ENCODE peak calls at places on chromosome 16, in four cellular contexts. One of them, this sample, is unnamed.

GRCh38 chr16:1300664-1301476 is 8.6 kb upstream of the UBE2I start:
- DNase-seq in hepatocyte: peak
- DNase-seq in HCT116: no peak
- DNase-seq in OCI-LY7: peak
- DNase-seq in this sample: peak

GRCh38 chr16:17776888-17777287 is 306.1 kb upstream of the XYLT1 start:
- DNase-seq in hepatocyte: no peak
- DNase-seq in HCT116: no peak
- DNase-seq in OCI-LY7: no peak
- DNase-seq in this sample: peak

GRCh38 chr16:23948949-23949392 is 113.2 kb downstream of the PRKCB start:
- DNase-seq in hepatocyte: no peak
- DNase-seq in HCT116: no peak
- DNase-seq in OCI-LY7: no peak
- DNase-seq in this sample: no peak

GRCh38 chr16:27225536-27226360 is 22.4 kb downstream of the KDM8 start:
- DNase-seq in hepatocyte: peak
- DNase-seq in HCT116: no peak
- DNase-seq in OCI-LY7: peak
- DNase-seq in this sample: no peak

GRCh38 chr16:74740795-74741304 is 33.8 kb downstream of the FA2H start:
- DNase-seq in hepatocyte: no peak
- DNase-seq in HCT116: peak
- DNase-seq in OCI-LY7: no peak
- DNase-seq in this sample: peak

GRCh38 chr16:89017956-89018604 is 41.1 kb upstream of the CBFA2T3 start:
- DNase-seq in hepatocyte: no peak
- DNase-seq in HCT116: no peak
- DNase-seq in OCI-LY7: no peak
- DNase-seq in this sample: peak

GRCh38 chr16:75003931-75004330 is 5.1 kb downstream of the ZNRF1 start:
- DNase-seq in hepatocyte: no peak
- DNase-seq in HCT116: no peak
- DNase-seq in OCI-LY7: no peak
- DNase-seq in this sample: no peak

GRCh38 chr16:67562526-67562917 is at the start of gene CTCF:
- DNase-seq in hepatocyte: peak
- DNase-seq in HCT116: peak
- DNase-seq in OCI-LY7: peak
- DNase-seq in this sample: peak

GRCh38 chr16:719815-720506 is 985 bp upstream of the ANTKMT start:
- DNase-seq in hepatocyte: no peak
- DNase-seq in HCT116: no peak
- DNase-seq in OCI-LY7: peak
- DNase-seq in this sample: peak

GRCh38 chr16:70777973-70778406 is 23.0 kb downstream of the VAC14 start:
- DNase-seq in hepatocyte: no peak
- DNase-seq in HCT116: no peak
- DNase-seq in OCI-LY7: no peak
- DNase-seq in this sample: peak

GRCh38 chr16:58393138-58393504 is 850 bp downstream of the GINS3 start:
- DNase-seq in hepatocyte: no peak
- DNase-seq in HCT116: no peak
- DNase-seq in OCI-LY7: peak
- DNase-seq in this sample: peak

GRCh38 chr16:58389724-58390123 is 2.5 kb upstream of the GINS3 start:
- DNase-seq in hepatocyte: no peak
- DNase-seq in HCT116: no peak
- DNase-seq in OCI-LY7: no peak
- DNase-seq in this sample: no peak

DNA sequence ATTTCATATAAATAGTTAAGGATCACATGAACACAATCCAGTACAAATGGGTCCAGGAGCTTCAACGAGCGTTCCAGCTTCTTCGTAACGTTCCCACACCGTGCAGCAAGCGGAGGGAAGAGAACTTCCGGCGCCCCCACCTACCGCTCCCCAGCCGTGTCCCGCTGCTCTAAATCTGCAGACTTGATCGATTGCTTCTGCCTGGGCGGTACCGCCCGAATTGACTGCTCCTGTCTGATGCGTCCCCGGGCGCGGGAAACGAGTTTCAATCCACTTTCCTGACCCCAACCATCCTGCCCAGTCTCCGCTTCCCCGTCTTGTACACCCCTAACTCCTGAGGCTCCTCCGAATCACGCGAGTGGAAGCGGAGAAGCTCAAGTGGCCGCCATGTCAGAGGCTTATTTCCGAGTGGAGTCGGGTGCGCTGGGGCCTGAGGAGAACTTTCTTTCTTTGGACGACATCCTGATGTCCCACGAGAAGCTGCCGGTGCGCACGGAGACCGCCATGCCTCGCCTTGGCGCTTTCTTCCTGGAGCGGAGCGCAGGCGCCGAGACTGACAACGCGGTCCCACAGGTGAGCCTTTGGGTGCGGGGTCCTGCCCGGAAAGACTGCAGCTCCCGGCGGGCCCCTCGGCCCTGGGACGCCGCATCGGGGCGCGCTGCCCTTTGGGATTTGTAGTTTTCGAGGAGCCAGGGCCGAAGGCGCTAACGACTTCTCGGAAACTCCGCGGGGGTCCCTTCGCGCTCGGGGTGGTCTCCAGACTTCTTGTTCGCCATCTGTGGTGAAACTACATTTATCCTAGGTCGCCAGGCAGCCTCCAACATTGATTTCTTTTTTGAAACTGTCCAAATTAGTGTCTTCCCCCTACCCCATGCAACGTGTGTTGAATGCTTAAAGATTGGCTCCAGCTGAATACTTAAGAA is at the start of gene GINS3:
- DNase-seq in hepatocyte: peak
- DNase-seq in HCT116: peak
- DNase-seq in OCI-LY7: peak
- DNase-seq in this sample: peak
- H2AFZ ChIP-seq in hepatocyte: peak
- H2AFZ ChIP-seq in HCT116: peak
- H2AFZ ChIP-seq in OCI-LY7: peak
- H2AFZ ChIP-seq in this sample: peak

DNA sequence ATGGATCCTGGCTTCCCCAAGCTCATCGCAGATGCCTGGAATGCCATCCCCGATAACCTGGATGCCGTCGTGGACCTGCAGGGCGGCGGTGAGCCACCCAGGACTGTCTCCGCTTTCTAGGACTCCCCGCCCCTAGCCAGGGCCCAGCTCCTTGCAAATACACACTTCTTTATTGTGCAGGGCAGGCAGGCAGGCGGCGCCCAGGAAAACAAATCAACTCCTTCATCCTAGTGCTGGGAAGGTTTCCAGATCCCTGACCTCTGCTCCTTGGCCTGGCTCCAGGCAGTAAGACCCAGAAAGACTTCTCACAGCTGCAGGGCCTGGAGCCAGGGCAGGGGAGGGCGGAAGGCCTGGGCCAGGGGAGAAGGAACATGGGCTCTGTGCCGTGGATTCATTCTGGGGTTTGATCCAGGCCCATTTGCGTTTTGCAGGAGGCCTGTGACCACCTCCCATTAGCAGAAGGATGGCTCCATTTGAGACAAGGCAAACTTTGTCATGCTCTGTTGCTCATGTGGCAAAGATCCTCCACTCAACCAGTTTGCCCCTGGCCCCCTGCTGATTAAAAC is 6.0 kb upstream of the LPCAT2 start:
- DNase-seq in hepatocyte: peak
- DNase-seq in HCT116: peak
- DNase-seq in OCI-LY7: no peak
- DNase-seq in this sample: peak
- H3K27ac ChIP-seq in hepatocyte: peak
- H3K27ac ChIP-seq in HCT116: no peak
- H3K27ac ChIP-seq in OCI-LY7: no peak
- H3K27ac ChIP-seq in this sample: peak

DNA sequence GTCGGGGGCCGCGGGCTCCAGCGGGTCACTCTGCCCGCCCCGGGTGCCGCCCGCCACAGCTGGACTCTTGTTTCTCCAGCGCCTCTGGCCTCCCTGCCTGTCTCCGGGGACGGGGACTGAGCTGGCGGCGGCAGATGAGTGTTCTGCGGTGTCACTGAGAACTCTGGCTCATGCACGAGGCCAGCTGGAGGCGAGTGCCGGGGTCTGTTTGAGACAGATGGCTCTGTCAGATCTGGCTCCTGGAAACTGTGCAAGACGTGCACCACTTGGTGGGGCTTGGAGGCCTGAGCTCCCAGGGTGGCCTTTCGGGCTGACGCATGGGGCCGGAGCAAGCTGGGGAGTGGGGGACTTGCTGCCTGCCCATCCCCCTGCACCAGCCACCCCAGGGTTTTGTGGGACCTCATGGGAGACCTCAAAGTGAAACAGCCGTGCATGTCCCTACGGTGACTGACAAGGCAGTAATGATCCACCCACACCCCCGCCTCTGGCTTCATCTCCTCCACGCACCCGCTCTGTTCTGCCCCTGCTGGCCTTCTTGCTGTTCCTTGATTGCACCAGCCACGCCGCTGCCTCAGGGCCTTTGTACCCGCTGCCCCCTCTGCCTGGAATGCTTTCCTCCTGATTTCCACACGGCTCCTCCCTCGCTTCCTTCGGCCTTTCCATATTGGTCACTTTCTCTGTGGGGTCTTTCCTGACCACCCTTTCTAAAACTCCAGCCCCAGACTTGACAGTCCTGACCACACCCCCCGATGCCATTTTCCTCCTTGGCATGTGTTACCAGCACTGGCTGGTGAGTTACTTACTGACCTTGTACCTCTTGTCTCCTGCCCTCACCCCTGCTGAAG is 174.9 kb upstream of the CIBAR2 start:
- DNase-seq in hepatocyte: no peak
- DNase-seq in HCT116: no peak
- DNase-seq in OCI-LY7: no peak
- DNase-seq in this sample: peak
- TF ChIP-seq EZH2phosphoT487 in hepatocyte: no peak
- TF ChIP-seq EZH2phosphoT487 in HCT116: no peak
- TF ChIP-seq EZH2phosphoT487 in OCI-LY7: no peak
- TF ChIP-seq EZH2phosphoT487 in this sample: no peak

GRCh38 chr16:30987581-30988190 is 2.7 kb downstream of the HSD3B7 start:
- DNase-seq in hepatocyte: no peak
- DNase-seq in HCT116: no peak
- DNase-seq in OCI-LY7: no peak
- DNase-seq in this sample: no peak
- H2AFZ ChIP-seq in hepatocyte: no peak
- H2AFZ ChIP-seq in HCT116: no peak
- H2AFZ ChIP-seq in OCI-LY7: no peak
- H2AFZ ChIP-seq in this sample: no peak

GRCh38 chr16:86517033-86517432 is 6.7 kb downstream of the FOXF1 start:
- DNase-seq in hepatocyte: no peak
- DNase-seq in HCT116: no peak
- DNase-seq in OCI-LY7: no peak
- DNase-seq in this sample: no peak
- H3K27ac ChIP-seq in hepatocyte: peak
- H3K27ac ChIP-seq in HCT116: no peak
- H3K27ac ChIP-seq in OCI-LY7: no peak
- H3K27ac ChIP-seq in this sample: no peak

GRCh38 chr16:87048038-87048743 is 269.0 kb downstream of the C16orf95 start:
- DNase-seq in hepatocyte: no peak
- DNase-seq in HCT116: no peak
- DNase-seq in OCI-LY7: no peak
- DNase-seq in this sample: no peak

GRCh38 chr16:87047221-87048037 is 269.8 kb downstream of the C16orf95 start:
- DNase-seq in hepatocyte: no peak
- DNase-seq in HCT116: no peak
- DNase-seq in OCI-LY7: no peak
- DNase-seq in this sample: no peak

GRCh38 chr16:87052506-87052905 is 264.7 kb downstream of the C16orf95 start:
- DNase-seq in hepatocyte: no peak
- DNase-seq in HCT116: no peak
- DNase-seq in OCI-LY7: no peak
- DNase-seq in this sample: peak

GRCh38 chr16:87051526-87052320 is 265.5 kb downstream of the C16orf95 start:
- DNase-seq in hepatocyte: no peak
- DNase-seq in HCT116: no peak
- DNase-seq in OCI-LY7: no peak
- DNase-seq in this sample: no peak

DNA sequence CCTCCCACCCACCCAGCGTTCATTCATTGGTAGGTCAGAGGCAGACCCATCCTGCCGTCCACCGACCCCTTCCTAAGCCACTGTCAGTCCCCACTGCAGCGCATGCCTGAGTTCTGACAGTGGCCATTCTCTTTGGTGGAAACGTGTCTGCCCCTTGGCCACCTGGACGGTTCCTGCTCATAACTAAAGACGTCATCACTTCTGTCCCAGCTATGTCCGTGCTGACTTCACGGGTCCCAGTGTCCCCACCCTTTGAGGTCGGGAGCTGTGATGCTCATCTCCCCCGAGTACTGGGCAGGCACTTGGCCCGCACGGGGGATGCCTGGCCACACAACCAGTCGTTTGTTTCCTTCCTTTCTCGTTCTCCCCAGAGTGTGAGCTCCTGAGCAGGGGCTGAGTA is 267.1 kb downstream of the C16orf95 start:
- DNase-seq in hepatocyte: no peak
- DNase-seq in HCT116: no peak
- DNase-seq in OCI-LY7: no peak
- DNase-seq in this sample: no peak
- TF ChIP-seq EZH2phosphoT487 in hepatocyte: no peak
- TF ChIP-seq EZH2phosphoT487 in HCT116: no peak
- TF ChIP-seq EZH2phosphoT487 in OCI-LY7: no peak
- TF ChIP-seq EZH2phosphoT487 in this sample: no peak

GRCh38 chr16:15946257-15947044 is 3.0 kb upstream of the ABCC1 start:
- DNase-seq in hepatocyte: peak
- DNase-seq in HCT116: no peak
- DNase-seq in OCI-LY7: no peak
- DNase-seq in this sample: peak
- H2AFZ ChIP-seq in hepatocyte: no peak
- H2AFZ ChIP-seq in HCT116: peak
- H2AFZ ChIP-seq in OCI-LY7: no peak
- H2AFZ ChIP-seq in this sample: peak

GRCh38 chr16:72646615-72647014 is 401.3 kb downstream of the ZFHX3 start:
- DNase-seq in hepatocyte: no peak
- DNase-seq in HCT116: no peak
- DNase-seq in OCI-LY7: peak
- DNase-seq in this sample: peak
- H3K27ac ChIP-seq in hepatocyte: no peak
- H3K27ac ChIP-seq in HCT116: no peak
- H3K27ac ChIP-seq in OCI-LY7: no peak
- H3K27ac ChIP-seq in this sample: no peak

DNA sequence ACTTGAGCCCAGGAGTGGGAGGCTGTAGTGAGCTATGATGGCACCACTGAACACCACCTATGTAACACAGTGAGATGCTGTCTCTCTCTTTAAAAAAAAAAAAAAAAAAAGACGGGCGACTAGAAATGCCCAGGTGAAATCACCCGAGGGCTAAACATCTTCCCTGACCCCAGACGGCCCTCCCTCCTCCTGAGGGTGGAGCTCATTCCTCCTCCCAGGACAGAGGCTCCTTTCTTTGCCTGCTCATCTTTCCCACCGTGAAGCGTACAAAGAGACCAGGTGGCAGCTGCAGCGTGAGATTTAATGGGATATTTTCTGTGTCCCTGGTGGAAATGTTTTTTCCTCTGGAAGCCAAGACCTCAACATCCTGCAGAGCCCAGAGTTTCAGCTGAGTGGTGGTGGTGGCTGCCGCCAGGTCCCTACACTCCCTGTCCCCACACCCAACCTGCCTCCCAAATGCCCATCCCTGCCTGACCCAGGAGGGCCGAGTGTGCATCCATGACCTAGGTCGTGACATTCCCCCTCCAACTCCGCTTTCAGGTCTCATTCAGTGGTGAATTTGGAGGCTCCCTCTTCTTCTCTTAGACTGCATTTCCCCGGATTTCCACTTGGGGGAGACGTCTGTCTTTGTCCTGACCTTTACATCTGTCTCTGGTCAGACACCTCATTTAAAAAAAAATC is 14.4 kb upstream of the GPRC5B start:
- DNase-seq in hepatocyte: peak
- DNase-seq in HCT116: peak
- DNase-seq in OCI-LY7: peak
- DNase-seq in this sample: peak
- TF ChIP-seq EZH2phosphoT487 in hepatocyte: no peak
- TF ChIP-seq EZH2phosphoT487 in HCT116: no peak
- TF ChIP-seq EZH2phosphoT487 in OCI-LY7: no peak
- TF ChIP-seq EZH2phosphoT487 in this sample: no peak

This sample was measured in GM23248.